ENCODE peak calls at places on chromosomes 12 and 14, in seven cellular contexts. One of them, this sample, is unnamed.

GRCh38 chr14:78697341-78697740 is 527.2 kb downstream of the NRXN3 start:
- DNase-seq in CD8-positive, alpha-beta memory T cell: no peak
- DNase-seq in adrenal gland: no peak
- DNase-seq in thoracic aorta: no peak
- DNase-seq in iris pigment epithelial cell: peak
- DNase-seq in pancreas: no peak
- DNase-seq in mesothelial cell of epicardium: no peak
- DNase-seq in this sample: no peak

GRCh38 chr14:53711205-53711604 is 245.4 kb downstream of the BMP4 start:
- DNase-seq in CD8-positive, alpha-beta memory T cell: no peak
- DNase-seq in adrenal gland: no peak
- DNase-seq in thoracic aorta: no peak
- DNase-seq in iris pigment epithelial cell: no peak
- DNase-seq in pancreas: no peak
- DNase-seq in mesothelial cell of epicardium: no peak
- DNase-seq in this sample: no peak

GRCh38 chr14:104893435-104894207 is 28.6 kb downstream of the CEP170B start:
- DNase-seq in CD8-positive, alpha-beta memory T cell: no peak
- DNase-seq in adrenal gland: peak
- DNase-seq in thoracic aorta: no peak
- DNase-seq in iris pigment epithelial cell: no peak
- DNase-seq in pancreas: peak
- DNase-seq in mesothelial cell of epicardium: no peak
- DNase-seq in this sample: no peak

GRCh38 chr14:34425095-34425851 is 36.8 kb downstream of the SPTSSA start:
- DNase-seq in CD8-positive, alpha-beta memory T cell: no peak
- DNase-seq in adrenal gland: no peak
- DNase-seq in thoracic aorta: no peak
- DNase-seq in iris pigment epithelial cell: no peak
- DNase-seq in pancreas: peak
- DNase-seq in mesothelial cell of epicardium: no peak
- DNase-seq in this sample: no peak

GRCh38 chr14:21868442-21869046 is 194.9 kb upstream of the OR4E1 start:
- DNase-seq in CD8-positive, alpha-beta memory T cell: peak
- DNase-seq in adrenal gland: no peak
- DNase-seq in thoracic aorta: no peak
- DNase-seq in iris pigment epithelial cell: peak
- DNase-seq in pancreas: peak
- DNase-seq in mesothelial cell of epicardium: peak
- DNase-seq in this sample: peak

GRCh38 chr12:79448816-79449215 is 241.9 kb downstream of the PAWR start:
- DNase-seq in CD8-positive, alpha-beta memory T cell: no peak
- DNase-seq in adrenal gland: peak
- DNase-seq in thoracic aorta: no peak
- DNase-seq in iris pigment epithelial cell: no peak
- DNase-seq in pancreas: no peak
- DNase-seq in mesothelial cell of epicardium: no peak
- DNase-seq in this sample: no peak

GRCh38 chr12:110563702-110564470 is 19.2 kb downstream of the PPTC7 start:
- DNase-seq in CD8-positive, alpha-beta memory T cell: no peak
- DNase-seq in adrenal gland: no peak
- DNase-seq in thoracic aorta: no peak
- DNase-seq in iris pigment epithelial cell: peak
- DNase-seq in pancreas: no peak
- DNase-seq in mesothelial cell of epicardium: no peak
- DNase-seq in this sample: no peak

GRCh38 chr14:93952829-93953228 is 23.5 kb downstream of the ASB2 start:
- DNase-seq in CD8-positive, alpha-beta memory T cell: no peak
- DNase-seq in adrenal gland: no peak
- DNase-seq in thoracic aorta: no peak
- DNase-seq in iris pigment epithelial cell: no peak
- DNase-seq in pancreas: no peak
- DNase-seq in mesothelial cell of epicardium: no peak
- DNase-seq in this sample: no peak

GRCh38 chr12:41769810-41770209 is 374.9 kb downstream of the GXYLT1 start:
- DNase-seq in CD8-positive, alpha-beta memory T cell: no peak
- DNase-seq in adrenal gland: no peak
- DNase-seq in thoracic aorta: no peak
- DNase-seq in iris pigment epithelial cell: no peak
- DNase-seq in pancreas: no peak
- DNase-seq in mesothelial cell of epicardium: no peak
- DNase-seq in this sample: no peak

GRCh38 chr14:99004112-99004511 is 267.9 kb downstream of the BCL11B start:
- DNase-seq in CD8-positive, alpha-beta memory T cell: no peak
- DNase-seq in adrenal gland: no peak
- DNase-seq in thoracic aorta: no peak
- DNase-seq in iris pigment epithelial cell: no peak
- DNase-seq in pancreas: no peak
- DNase-seq in mesothelial cell of epicardium: no peak
- DNase-seq in this sample: no peak

GRCh38 chr12:107436836-107437235 is 248.8 kb upstream of the PWP1 start:
- DNase-seq in CD8-positive, alpha-beta memory T cell: no peak
- DNase-seq in adrenal gland: no peak
- DNase-seq in thoracic aorta: no peak
- DNase-seq in iris pigment epithelial cell: no peak
- DNase-seq in pancreas: no peak
- DNase-seq in mesothelial cell of epicardium: no peak
- DNase-seq in this sample: no peak

GRCh38 chr12:25249951-25250738 is 584 bp downstream of the KRAS start:
- DNase-seq in CD8-positive, alpha-beta memory T cell: peak
- DNase-seq in adrenal gland: peak
- DNase-seq in thoracic aorta: no peak
- DNase-seq in iris pigment epithelial cell: peak
- DNase-seq in pancreas: peak
- DNase-seq in mesothelial cell of epicardium: peak
- DNase-seq in this sample: peak

GRCh38 chr14:35504260-35504659 is 29.7 kb upstream of the INSM2 start:
- DNase-seq in CD8-positive, alpha-beta memory T cell: no peak
- DNase-seq in adrenal gland: no peak
- DNase-seq in thoracic aorta: no peak
- DNase-seq in iris pigment epithelial cell: no peak
- DNase-seq in pancreas: no peak
- DNase-seq in mesothelial cell of epicardium: no peak
- DNase-seq in this sample: no peak

GRCh38 chr14:60789656-60790055 is 55.1 kb downstream of the MNAT1 start:
- DNase-seq in CD8-positive, alpha-beta memory T cell: no peak
- DNase-seq in adrenal gland: no peak
- DNase-seq in thoracic aorta: no peak
- DNase-seq in iris pigment epithelial cell: peak
- DNase-seq in pancreas: no peak
- DNase-seq in mesothelial cell of epicardium: no peak
- DNase-seq in this sample: no peak

GRCh38 chr14:95157987-95158712 is 821 bp upstream of the DICER1 start:
- DNase-seq in CD8-positive, alpha-beta memory T cell: no peak
- DNase-seq in adrenal gland: no peak
- DNase-seq in thoracic aorta: no peak
- DNase-seq in iris pigment epithelial cell: no peak
- DNase-seq in pancreas: no peak
- DNase-seq in mesothelial cell of epicardium: no peak
- DNase-seq in this sample: peak

GRCh38 chr12:50642035-50642451 is 121.9 kb upstream of the ATF1 start:
- DNase-seq in CD8-positive, alpha-beta memory T cell: no peak
- DNase-seq in adrenal gland: no peak
- DNase-seq in thoracic aorta: no peak
- DNase-seq in iris pigment epithelial cell: peak
- DNase-seq in pancreas: no peak
- DNase-seq in mesothelial cell of epicardium: no peak
- DNase-seq in this sample: no peak

GRCh38 chr12:65824314-65824563 is at the start of gene HMGA2:
- DNase-seq in CD8-positive, alpha-beta memory T cell: no peak
- DNase-seq in adrenal gland: peak
- DNase-seq in thoracic aorta: no peak
- DNase-seq in iris pigment epithelial cell: peak
- DNase-seq in pancreas: no peak
- DNase-seq in mesothelial cell of epicardium: no peak
- DNase-seq in this sample: no peak

GRCh38 chr14:61043506-61043905 is 62.5 kb downstream of the SLC38A6 start:
- DNase-seq in CD8-positive, alpha-beta memory T cell: no peak
- DNase-seq in adrenal gland: no peak
- DNase-seq in thoracic aorta: no peak
- DNase-seq in iris pigment epithelial cell: no peak
- DNase-seq in pancreas: no peak
- DNase-seq in mesothelial cell of epicardium: no peak
- DNase-seq in this sample: no peak

GRCh38 chr14:104396682-104397470 is 182.7 kb upstream of the C14orf180 start:
- DNase-seq in CD8-positive, alpha-beta memory T cell: no peak
- DNase-seq in adrenal gland: no peak
- DNase-seq in thoracic aorta: no peak
- DNase-seq in iris pigment epithelial cell: no peak
- DNase-seq in pancreas: no peak
- DNase-seq in mesothelial cell of epicardium: no peak
- DNase-seq in this sample: no peak

GRCh38 chr14:65260786-65261185 is 151.7 kb upstream of the FUT8 start:
- DNase-seq in CD8-positive, alpha-beta memory T cell: no peak
- DNase-seq in adrenal gland: no peak
- DNase-seq in thoracic aorta: no peak
- DNase-seq in iris pigment epithelial cell: peak
- DNase-seq in pancreas: no peak
- DNase-seq in mesothelial cell of epicardium: no peak
- DNase-seq in this sample: no peak

GRCh38 chr14:56855891-56856461 is 45.7 kb upstream of the OTX2 start:
- DNase-seq in CD8-positive, alpha-beta memory T cell: no peak
- DNase-seq in adrenal gland: no peak
- DNase-seq in thoracic aorta: no peak
- DNase-seq in iris pigment epithelial cell: no peak
- DNase-seq in pancreas: no peak
- DNase-seq in mesothelial cell of epicardium: no peak
- DNase-seq in this sample: no peak

This sample was measured in naive thymus-derived CD8-positive, alpha-beta T cell.